ENCODE peak calls at places on chromosome 21, in ten cellular contexts. One of them, this sample, is unnamed.

GRCh38 chr21:38505654-38506523 is 7.6 kb upstream of the ERG start:
- DNase-seq in NCI-H2171: peak
- DNase-seq in cardiac muscle cell: peak
- DNase-seq in stimulated activated effector memory CD8-positive, alpha-beta T cell treated with anti-CD3 and anti-CD28 coated beads, Interleukin-12 subunit alpha, Interleukin-12 subunit beta, amount 100 ng/mL, for 72 hours: no peak
- DNase-seq in CD4-positive, CD25-positive, alpha-beta regulatory T cell: peak
- DNase-seq in activated CD4-positive, CD25-positive, alpha-beta regulatory T cell treated with anti-CD3 and anti-CD28 coated beads, Interleukin-2, amount 50 U/mL, for 72 hours: no peak
- DNase-seq in NCI-H1694: peak
- DNase-seq in NCI-H510A: peak
- DNase-seq in NCI-H69: peak
- DNase-seq in mammary epithelial cell: peak
- DNase-seq in this sample: peak

GRCh38 chr21:45999581-46000181 is 18.1 kb downstream of the COL6A1 start:
- DNase-seq in mammary epithelial cell: no peak
- DNase-seq in NCI-H2171: no peak
- DNase-seq in NCI-H69: no peak
- DNase-seq in CD4-positive, CD25-positive, alpha-beta regulatory T cell: no peak
- DNase-seq in NCI-H1694: no peak
- DNase-seq in stimulated activated effector memory CD8-positive, alpha-beta T cell treated with anti-CD3 and anti-CD28 coated beads, Interleukin-12 subunit alpha, Interleukin-12 subunit beta, amount 100 ng/mL, for 72 hours: no peak
- DNase-seq in cardiac muscle cell: no peak
- DNase-seq in NCI-H510A: no peak
- DNase-seq in activated CD4-positive, CD25-positive, alpha-beta regulatory T cell treated with anti-CD3 and anti-CD28 coated beads, Interleukin-2, amount 50 U/mL, for 72 hours: no peak
- DNase-seq in this sample: no peak

GRCh38 chr21:43731891-43732711 is 13.2 kb downstream of the PDXK start:
- DNase-seq in stimulated activated effector memory CD8-positive, alpha-beta T cell treated with anti-CD3 and anti-CD28 coated beads, Interleukin-12 subunit alpha, Interleukin-12 subunit beta, amount 100 ng/mL, for 72 hours: no peak
- DNase-seq in activated CD4-positive, CD25-positive, alpha-beta regulatory T cell treated with anti-CD3 and anti-CD28 coated beads, Interleukin-2, amount 50 U/mL, for 72 hours: no peak
- DNase-seq in NCI-H2171: peak
- DNase-seq in mammary epithelial cell: no peak
- DNase-seq in NCI-H1694: peak
- DNase-seq in cardiac muscle cell: no peak
- DNase-seq in CD4-positive, CD25-positive, alpha-beta regulatory T cell: no peak
- DNase-seq in NCI-H69: no peak
- DNase-seq in NCI-H510A: no peak
- DNase-seq in this sample: no peak

GRCh38 chr21:38760017-38760761 is 45.5 kb upstream of the ETS2 start:
- DNase-seq in stimulated activated effector memory CD8-positive, alpha-beta T cell treated with anti-CD3 and anti-CD28 coated beads, Interleukin-12 subunit alpha, Interleukin-12 subunit beta, amount 100 ng/mL, for 72 hours: no peak
- DNase-seq in NCI-H69: no peak
- DNase-seq in NCI-H2171: no peak
- DNase-seq in cardiac muscle cell: no peak
- DNase-seq in NCI-H1694: no peak
- DNase-seq in CD4-positive, CD25-positive, alpha-beta regulatory T cell: no peak
- DNase-seq in NCI-H510A: no peak
- DNase-seq in mammary epithelial cell: no peak
- DNase-seq in activated CD4-positive, CD25-positive, alpha-beta regulatory T cell treated with anti-CD3 and anti-CD28 coated beads, Interleukin-2, amount 50 U/mL, for 72 hours: no peak
- DNase-seq in this sample: no peak

GRCh38 chr21:42913461-42913860 is 12.0 kb downstream of the ERVH48-1 start:
- DNase-seq in stimulated activated effector memory CD8-positive, alpha-beta T cell treated with anti-CD3 and anti-CD28 coated beads, Interleukin-12 subunit alpha, Interleukin-12 subunit beta, amount 100 ng/mL, for 72 hours: no peak
- DNase-seq in mammary epithelial cell: no peak
- DNase-seq in activated CD4-positive, CD25-positive, alpha-beta regulatory T cell treated with anti-CD3 and anti-CD28 coated beads, Interleukin-2, amount 50 U/mL, for 72 hours: no peak
- DNase-seq in NCI-H1694: no peak
- DNase-seq in NCI-H2171: no peak
- DNase-seq in CD4-positive, CD25-positive, alpha-beta regulatory T cell: no peak
- DNase-seq in NCI-H510A: no peak
- DNase-seq in cardiac muscle cell: no peak
- DNase-seq in NCI-H69: no peak
- DNase-seq in this sample: no peak

GRCh38 chr21:35291963-35292627 is 243.0 kb upstream of the RUNX1 start:
- DNase-seq in NCI-H69: no peak
- DNase-seq in CD4-positive, CD25-positive, alpha-beta regulatory T cell: no peak
- DNase-seq in stimulated activated effector memory CD8-positive, alpha-beta T cell treated with anti-CD3 and anti-CD28 coated beads, Interleukin-12 subunit alpha, Interleukin-12 subunit beta, amount 100 ng/mL, for 72 hours: no peak
- DNase-seq in NCI-H1694: no peak
- DNase-seq in activated CD4-positive, CD25-positive, alpha-beta regulatory T cell treated with anti-CD3 and anti-CD28 coated beads, Interleukin-2, amount 50 U/mL, for 72 hours: no peak
- DNase-seq in mammary epithelial cell: no peak
- DNase-seq in NCI-H2171: no peak
- DNase-seq in cardiac muscle cell: no peak
- DNase-seq in NCI-H510A: peak
- DNase-seq in this sample: no peak

GRCh38 chr21:37828515-37828914 is 87.7 kb downstream of the KCNJ6 start:
- DNase-seq in NCI-H69: peak
- DNase-seq in CD4-positive, CD25-positive, alpha-beta regulatory T cell: no peak
- DNase-seq in cardiac muscle cell: no peak
- DNase-seq in NCI-H1694: peak
- DNase-seq in stimulated activated effector memory CD8-positive, alpha-beta T cell treated with anti-CD3 and anti-CD28 coated beads, Interleukin-12 subunit alpha, Interleukin-12 subunit beta, amount 100 ng/mL, for 72 hours: no peak
- DNase-seq in activated CD4-positive, CD25-positive, alpha-beta regulatory T cell treated with anti-CD3 and anti-CD28 coated beads, Interleukin-2, amount 50 U/mL, for 72 hours: no peak
- DNase-seq in mammary epithelial cell: no peak
- DNase-seq in NCI-H510A: no peak
- DNase-seq in NCI-H2171: peak
- DNase-seq in this sample: no peak

GRCh38 chr21:45617021-45617930 is 26.2 kb upstream of the PCBP3 start:
- DNase-seq in cardiac muscle cell: peak
- DNase-seq in mammary epithelial cell: no peak
- DNase-seq in CD4-positive, CD25-positive, alpha-beta regulatory T cell: no peak
- DNase-seq in stimulated activated effector memory CD8-positive, alpha-beta T cell treated with anti-CD3 and anti-CD28 coated beads, Interleukin-12 subunit alpha, Interleukin-12 subunit beta, amount 100 ng/mL, for 72 hours: no peak
- DNase-seq in NCI-H69: no peak
- DNase-seq in NCI-H510A: no peak
- DNase-seq in NCI-H2171: no peak
- DNase-seq in NCI-H1694: no peak
- DNase-seq in activated CD4-positive, CD25-positive, alpha-beta regulatory T cell treated with anti-CD3 and anti-CD28 coated beads, Interleukin-2, amount 50 U/mL, for 72 hours: peak
- DNase-seq in this sample: no peak